ENCODE peak calls at places on chromosomes 4 and X, in nine cellular contexts. O is gastrocnemius medialis, Z is AG04450, T is transverse colon, A is uterus, J is lower lobe of right lung, R is lower leg skin, D is keratinocyte, Q is kidney. S is an unnamed sample.

GRCh38 chrX:117376460-117376859 is 740.1 kb downstream of the KLHL13 start:
- DNase-seq in O (no peak), Z (no peak), T (no peak), A (no peak), J (no peak), R (no peak), D (no peak), Q (no peak), S (no peak)

GRCh38 chr4:168993724-168994510 is 16.1 kb downstream of the CBR4 start:
- DNase-seq in O (no peak), Z (no peak), T (no peak), A (peak; percentile 31), J (no peak), R (no peak), D (no peak), Q (no peak), S (peak; percentile 18)

GRCh38 chr4:1792832-1793495 is at the start of gene FGFR3:
- DNase-seq in O (no peak), Z (no peak), T (peak; percentile 56), A (no peak), J (no peak), R (no peak), D (no peak), Q (no peak), S (no peak)

GRCh38 chrX:47358387-47359065 is 11.9 kb upstream of the ZNF157 start:
- DNase-seq in O (no peak), Z (no peak), T (no peak), A (no peak), J (no peak), R (no peak), D (no peak), Q (no peak), S (no peak)

GRCh38 chr4:127139788-127140286 is 492.9 kb upstream of the INTU start:
- DNase-seq in O (no peak), Z (no peak), T (no peak), A (no peak), J (no peak), R (no peak), D (no peak), Q (no peak), S (no peak)

GRCh38 chr4:21226637-21227538 is 526.6 kb downstream of the PACRGL start:
- DNase-seq in O (no peak), Z (no peak), T (no peak), A (no peak), J (no peak), R (no peak), D (no peak), Q (no peak), S (no peak)

GRCh38 chrX:11129546-11129945 is 18.4 kb downstream of the HCCS start:
- DNase-seq in O (no peak), Z (no peak), T (no peak), A (no peak), J (no peak), R (no peak), D (no peak), Q (no peak), S (no peak)

GRCh38 chr4:123785515-123785914 is 388.9 kb downstream of the SPRY1 start:
- DNase-seq in O (peak; percentile 81), Z (peak; percentile 78), T (peak; percentile 27), A (peak; percentile 77), J (no peak), R (peak; percentile 80), D (peak; percentile 5), Q (no peak), S (peak; percentile 90)

GRCh38 chrX:49761481-49761880 is 65.7 kb upstream of the PAGE1 start:
- DNase-seq in O (no peak), Z (no peak), T (no peak), A (no peak), J (no peak), R (no peak), D (no peak), Q (no peak), S (no peak)

GRCh38 chrX:99653352-99653751 is 756.7 kb downstream of the PCDH19 start:
- DNase-seq in O (no peak), Z (no peak), T (no peak), A (no peak), J (no peak), R (no peak), D (no peak), Q (no peak), S (no peak)

GRCh38 chrX:9278475-9279270 is 186.2 kb upstream of the TBL1X start:
- DNase-seq in O (no peak), Z (no peak), T (no peak), A (no peak), J (no peak), R (no peak), D (no peak), Q (no peak), S (peak; percentile 10)

GRCh38 chr4:11768251-11768972 is 339.7 kb upstream of the HS3ST1 start:
- DNase-seq in O (no peak), Z (no peak), T (no peak), A (no peak), J (no peak), R (no peak), D (no peak), Q (no peak), S (no peak)

GRCh38 chrX:153766871-153767673 is 3.0 kb downstream of the PLXNB3 start:
- DNase-seq in O (peak; percentile 31), Z (no peak), T (peak; percentile 8), A (peak; percentile 17), J (peak; percentile 22), R (no peak), D (no peak), Q (peak; percentile 69), S (no peak)

GRCh38 chr4:146211440-146211839 is 2.9 kb upstream of the REELD1 start:
- DNase-seq in O (no peak), Z (no peak), T (no peak), A (no peak), J (no peak), R (no peak), D (no peak), Q (no peak), S (no peak)

GRCh38 chr4:123352240-123352945 is 44.2 kb upstream of the SPRY1 start:
- DNase-seq in O (no peak), Z (no peak), T (no peak), A (no peak), J (no peak), R (peak; percentile 45), D (peak; percentile 42), Q (no peak), S (peak; percentile 93)

GRCh38 chr4:39490322-39490721 is 31.5 kb downstream of the LIAS start:
- DNase-seq in O (no peak), Z (no peak), T (no peak), A (no peak), J (no peak), R (no peak), D (no peak), Q (no peak), S (no peak)

GRCh38 chrX:106039920-106040319 is 1.4 kb upstream of the SERPINA7 start:
- DNase-seq in O (no peak), Z (no peak), T (no peak), A (no peak), J (no peak), R (no peak), D (no peak), Q (no peak), S (peak; percentile 1)
- TF ChIP-seq CTCF in O (no peak), Z (peak; percentile 33), T (peak; percentile 30), A (no peak), J (no peak), R (no peak), D (peak; percentile 48), Q (peak; percentile 35), S (peak; percentile 39)

GRCh38 chrX:120752431-120753128 is 122.7 kb upstream of the C1GALT1C1 start:
- DNase-seq in O (no peak), Z (no peak), T (no peak), A (peak; percentile 17), J (no peak), R (no peak), D (no peak), Q (no peak), S (no peak)

GRCh38 chrX:120751683-120752082 is 121.8 kb upstream of the C1GALT1C1 start:
- DNase-seq in O (no peak), Z (no peak), T (no peak), A (no peak), J (no peak), R (no peak), D (no peak), Q (no peak), S (no peak)

GRCh38 chrX:120753413-120754251 is 122.0 kb downstream of the CT47B1 start:
- DNase-seq in O (no peak), Z (no peak), T (peak; percentile 19), A (no peak), J (no peak), R (no peak), D (no peak), Q (no peak), S (no peak)

GRCh38 chrX:120749141-120749846 is 119.4 kb upstream of the C1GALT1C1 start:
- DNase-seq in O (no peak), Z (no peak), T (peak; percentile 36), A (no peak), J (no peak), R (no peak), D (no peak), Q (no peak), S (no peak)

DNA sequence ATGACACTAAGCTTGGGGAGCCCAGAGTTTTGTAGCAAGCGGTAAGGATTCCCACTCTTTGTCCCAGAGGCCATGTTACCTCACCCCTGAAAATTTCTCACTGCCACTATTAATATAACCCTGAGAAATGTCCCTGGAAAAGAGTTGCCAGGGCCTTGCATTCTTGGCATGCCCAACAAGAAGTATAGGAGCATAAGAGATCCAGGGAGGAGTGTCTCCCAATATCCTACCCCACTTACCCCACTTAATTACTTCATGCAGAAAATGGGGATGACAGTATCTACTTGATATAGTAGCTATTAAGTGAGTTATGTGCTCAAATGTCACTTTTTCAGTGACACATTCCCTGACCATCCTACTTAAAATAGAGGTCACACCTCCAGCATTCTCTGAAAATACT is 120.5 kb upstream of the C1GALT1C1 start:
- DNase-seq in O (no peak), Z (no peak), T (no peak), A (no peak), J (no peak), R (no peak), D (no peak), Q (no peak), S (no peak)
- H3K4me3 ChIP-seq in O (no peak overlapping the region), Z (no peak overlapping the region), T (no peak overlapping the region), A (no peak overlapping the region), J (no peak overlapping the region), R (no peak overlapping the region), D (no peak overlapping the region), Q (no peak overlapping the region), S (no peak overlapping the region)

DNA sequence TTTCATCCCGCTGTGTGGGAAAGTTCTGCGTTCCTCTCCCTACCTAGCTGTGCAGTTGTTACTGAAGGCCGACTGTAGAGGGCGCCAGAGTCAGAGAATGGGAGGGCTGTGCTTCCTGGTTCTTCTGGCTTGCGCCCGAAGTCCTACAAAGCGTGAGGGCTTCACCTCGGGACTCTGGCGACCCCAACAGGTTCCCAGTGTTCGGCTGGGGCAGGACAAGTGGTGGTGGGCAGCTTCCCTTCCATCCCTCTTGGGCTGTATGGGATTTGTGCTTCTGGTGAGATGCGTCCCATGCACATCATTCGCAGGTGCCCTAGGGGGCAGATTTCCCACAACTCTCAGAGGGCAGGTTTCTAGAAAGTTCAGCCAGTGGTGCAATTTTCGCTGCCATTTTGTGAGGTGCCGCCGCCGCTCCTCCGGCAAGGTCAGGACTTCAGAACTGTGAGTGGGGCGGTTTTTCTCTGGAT is 27.3 kb downstream of the CT45A3 start:
- DNase-seq in O (no peak), Z (no peak), T (peak; percentile 26), A (no peak), J (no peak), R (no peak), D (no peak), Q (no peak), S (no peak)
- TF ChIP-seq CTCF in O (no peak), Z (peak; percentile 26), T (peak; percentile 21), A (no peak), J (peak; percentile 34), R (no peak), D (no peak), Q (no peak), S (no peak)

GRCh38 chr4:147984065-147984777 is 252.3 kb downstream of the ARHGAP10 start:
- DNase-seq in O (peak; percentile 51), Z (peak; percentile 21), T (peak; percentile 17), A (no peak), J (no peak), R (no peak), D (no peak), Q (no peak), S (peak; percentile 55)
- H3K4me3 ChIP-seq in O (no peak overlapping the region), Z (no peak overlapping the region), T (no peak overlapping the region), A (no peak overlapping the region), J (no peak overlapping the region), R (no peak overlapping the region), D (no peak overlapping the region), Q (no peak overlapping the region), S (no peak overlapping the region)